ENCODE peak calls at places on chromosomes 1 and 21, in eight cellular contexts. R, L, J, U, X, W, P and C are unnamed samples.

GRCh38 chr1:211577277-211577825 is 1.6 kb downstream of the SLC30A1 start:
- DNase-seq in R (no peak), L (no peak), J (no peak), U (peak; percentile 42), X (no peak), W (no peak), P (no peak), C (no peak)

GRCh38 chr1:185654199-185654951 is 79.8 kb upstream of the HMCN1 start:
- DNase-seq in R (no peak), L (no peak), J (peak; percentile 9), U (no peak), X (no peak), W (no peak), P (no peak), C (no peak)

GRCh38 chr1:151998611-151999362 is 5.1 kb upstream of the S100A10 start:
- DNase-seq in R (no peak), L (no peak), J (no peak), U (no peak), X (peak; percentile 94), W (no peak), P (no peak), C (no peak)

GRCh38 chr1:7301346-7301993 is 469.6 kb upstream of the VAMP3 start:
- DNase-seq in R (no peak), L (no peak), J (no peak), U (no peak), X (no peak), W (no peak), P (no peak), C (no peak)

GRCh38 chr1:156852414-156852874 is 6.5 kb downstream of the INSRR start:
- DNase-seq in R (peak; percentile 32), L (no peak), J (peak; percentile 15), U (peak; percentile 48), X (no peak), W (peak; percentile 34), P (peak; percentile 95), C (no peak)

GRCh38 chr1:231106347-231106746 is 55.5 kb upstream of the TRIM67 start:
- DNase-seq in R (peak; percentile 87), L (no peak), J (peak; percentile 47), U (peak; percentile 90), X (no peak), W (no peak), P (no peak), C (peak; percentile 46)

GRCh38 chr1:111841189-111841588 is 85.5 kb downstream of the DDX20 start:
- DNase-seq in R (no peak), L (no peak), J (no peak), U (no peak), X (no peak), W (no peak), P (no peak), C (no peak)

GRCh38 chr1:3261969-3262579 is 192.4 kb upstream of the ARHGEF16 start:
- DNase-seq in R (no peak), L (no peak), J (no peak), U (no peak), X (no peak), W (no peak), P (no peak), C (no peak)

GRCh38 chr1:54324031-54324654 is 82.1 kb downstream of the SSBP3 start:
- DNase-seq in R (no peak), L (no peak), J (no peak), U (no peak), X (peak; percentile 70), W (no peak), P (no peak), C (no peak)

GRCh38 chr1:58824753-58825389 is 41.0 kb upstream of the JUN start:
- DNase-seq in R (no peak), L (no peak), J (no peak), U (no peak), X (no peak), W (peak; percentile 91), P (peak; percentile 76), C (no peak)

GRCh38 chr1:236419502-236419901 is 25.4 kb downstream of the EDARADD start:
- DNase-seq in R (no peak), L (no peak), J (no peak), U (no peak), X (no peak), W (no peak), P (no peak), C (no peak)

GRCh38 chr1:187624812-187625542 is 796.2 kb downstream of the PLA2G4A start:
- DNase-seq in R (no peak), L (no peak), J (no peak), U (peak; percentile 58), X (peak; percentile 17), W (no peak), P (no peak), C (no peak)

GRCh38 chr1:206713910-206714312 is 29.2 kb downstream of the MAPKAPK2 start:
- DNase-seq in R (peak; percentile 26), L (no peak), J (peak; percentile 44), U (peak; percentile 46), X (no peak), W (no peak), P (no peak), C (no peak)

GRCh38 chr1:64019818-64020217 is 183.6 kb upstream of the UBE2U start:
- DNase-seq in R (peak; percentile 58), L (peak; percentile 42), J (peak; percentile 85), U (peak; percentile 76), X (peak; percentile 38), W (peak; percentile 18), P (no peak), C (no peak)

GRCh38 chr21:35586305-35586704 is 474.0 kb downstream of the SETD4 start:
- DNase-seq in R (no peak), L (no peak), J (no peak), U (no peak), X (no peak), W (no peak), P (no peak), C (no peak)

GRCh38 chr1:15027515-15027948 is 126.0 kb upstream of the TMEM51 start:
- DNase-seq in R (peak; percentile 69), L (peak; percentile 31), J (peak; percentile 70), U (peak; percentile 57), X (peak; percentile 52), W (peak; percentile 78), P (peak; percentile 50), C (peak; percentile 27)

GRCh38 chr1:100730130-100730529 is 10.6 kb downstream of the VCAM1 start:
- DNase-seq in R (peak; percentile 30), L (no peak), J (peak; percentile 24), U (no peak), X (no peak), W (no peak), P (no peak), C (no peak)

GRCh38 chr1:201888282-201889033 is at the start of gene SHISA4:
- DNase-seq in R (peak; percentile 54), L (no peak), J (peak; percentile 55), U (peak; percentile 47), X (peak; percentile 61), W (peak; percentile 54), P (peak; percentile 79), C (no peak)

GRCh38 chr1:230280054-230280795 is 145.9 kb downstream of the PGBD5 start:
- DNase-seq in R (no peak), L (no peak), J (no peak), U (no peak), X (no peak), W (no peak), P (no peak), C (no peak)

GRCh38 chr1:180217021-180217420 is 13.0 kb upstream of the LHX4 start:
- DNase-seq in R (no peak), L (no peak), J (peak; percentile 18), U (no peak), X (no peak), W (no peak), P (no peak), C (no peak)

GRCh38 chr1:161730050-161730564 is 8.8 kb downstream of the FCRLB start:
- DNase-seq in R (peak; percentile 60), L (peak; percentile 76), J (peak; percentile 48), U (no peak), X (peak; percentile 91), W (no peak), P (no peak), C (no peak)

GRCh38 chr1:77632216-77632615 is 50.2 kb downstream of the ZZZ3 start:
- DNase-seq in R (no peak), L (no peak), J (no peak), U (no peak), X (no peak), W (no peak), P (no peak), C (no peak)

GRCh38 chr1:1989102-1989542 is 14.5 kb downstream of the CFAP74 start:
- DNase-seq in R (no peak), L (no peak), J (no peak), U (peak; percentile 29), X (peak; percentile 38), W (no peak), P (no peak), C (no peak)

GRCh38 chr1:208291923-208292711 is 47.9 kb upstream of the PLXNA2 start:
- DNase-seq in R (no peak), L (no peak), J (peak; percentile 8), U (peak; percentile 3), X (no peak), W (no peak), P (no peak), C (no peak)

GRCh38 chr1:113684153-113684541 is 75.1 kb downstream of the PHTF1 start:
- DNase-seq in R (peak; percentile 35), L (no peak), J (peak; percentile 67), U (peak; percentile 73), X (no peak), W (peak; percentile 41), P (peak; percentile 30), C (no peak)

GRCh38 chr1:222769181-222769580 is 32.2 kb downstream of the FAM177B start:
- DNase-seq in R (no peak), L (peak; percentile 21), J (no peak), U (no peak), X (no peak), W (no peak), P (no peak), C (no peak)
- TF ChIP-seq CTCF in R (no peak), L (peak; percentile 18), J (no peak), U (no peak), X (no peak), W (no peak), P (no peak), C (peak; percentile 4)

GRCh38 chr1:248243204-248243603 is 12.0 kb downstream of the OR2M4 start:
- DNase-seq in R (peak; percentile 2), L (peak; percentile 66), J (peak; percentile 14), U (peak; percentile 15), X (peak; percentile 27), W (no peak), P (no peak), C (no peak)
- H3K4me3 ChIP-seq in R (no peak overlapping the region), L (no peak overlapping the region), J (no peak overlapping the region), U (no peak overlapping the region), X (no peak overlapping the region), W (no peak overlapping the region), P (no peak overlapping the region), C (no peak overlapping the region)

DNA sequence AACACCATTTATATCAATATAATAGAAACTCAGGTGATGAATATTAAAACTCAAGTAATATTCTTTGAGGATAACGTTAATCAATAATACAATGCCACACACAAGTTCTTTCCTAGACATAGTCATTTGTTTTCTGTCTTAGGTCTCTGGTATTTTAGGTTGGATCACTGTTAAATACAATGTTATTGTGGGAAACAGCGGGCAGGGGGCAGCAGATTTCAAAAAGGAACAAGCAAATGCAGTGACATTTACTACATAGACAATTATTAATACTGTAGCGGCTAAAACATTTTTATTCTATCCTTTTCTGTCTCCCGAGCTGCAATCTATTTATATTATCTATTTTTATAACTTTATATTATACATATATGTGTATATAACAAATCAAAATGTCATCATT is 186.4 kb upstream of the ZNHIT6 start:
- DNase-seq in R (peak; percentile 62), L (peak; percentile 54), J (peak; percentile 47), U (peak; percentile 62), X (no peak), W (no peak), P (peak; percentile 14), C (peak; percentile 11)
- TF ChIP-seq CTCF in R (peak; percentile 62), L (no peak), J (peak; percentile 65), U (peak; percentile 59), X (peak; percentile 39), W (no peak), P (no peak), C (peak; percentile 57)

GRCh38 chr1:118984990-118985608 is 3.0 kb downstream of the TBX15 start:
- DNase-seq in R (no peak), L (no peak), J (no peak), U (no peak), X (no peak), W (no peak), P (no peak), C (no peak)
- H3K4me3 ChIP-seq in R (peak overlapping the region; percentile 62), L (no peak overlapping the region), J (peak overlapping the region; percentile 70), U (no peak overlapping the region), X (no peak overlapping the region), W (peak overlapping the region; percentile 39), P (no peak overlapping the region), C (no peak overlapping the region)